ENCODE peak calls at places on chromosomes 11 and 22, in six cellular contexts. J is IMR-90, B is HEK293T, K is A549, Q is HepG2, E is K562. R is an unnamed sample.

GRCh38 chr11:45314900-45315299 is 28.8 kb upstream of the SYT13 start:
- DNase-seq in J (no peak), B (no peak), K (no peak), Q (no peak), E (no peak), R (no peak)

GRCh38 chr22:49963647-49964026 is 3.1 kb downstream of the PIM3 start:
- DNase-seq in J (no peak), B (no peak), K (no peak), Q (no peak), E (no peak), R (no peak)

GRCh38 chr11:45030778-45031177 is 80.1 kb upstream of the TP53I11 start:
- DNase-seq in J (no peak), B (no peak), K (no peak), Q (no peak), E (no peak), R (no peak)

GRCh38 chr11:133951484-133952198 is 5.1 kb downstream of the IGSF9B start:
- DNase-seq in J (peak), B (peak), K (no peak), Q (no peak), E (no peak), R (no peak)

GRCh38 chr11:98185245-98185644 is 835.5 kb upstream of the CNTN5 start:
- DNase-seq in J (no peak), B (no peak), K (no peak), Q (no peak), E (no peak), R (no peak)

GRCh38 chr22:37419916-37420655 is 7.2 kb downstream of the ELFN2 start:
- DNase-seq in J (peak), B (no peak), K (no peak), Q (no peak), E (peak), R (no peak)

GRCh38 chr11:105389952-105390351 is 219.9 kb upstream of the GRIA4 start:
- DNase-seq in J (no peak), B (no peak), K (no peak), Q (no peak), E (no peak), R (no peak)

GRCh38 chr22:37661160-37661924 is 2.8 kb downstream of the PDXP start:
- DNase-seq in J (peak), B (peak), K (no peak), Q (peak), E (peak), R (no peak)

GRCh38 chr11:73950869-73951710 is at the start of gene DNAJB13:
- DNase-seq in J (peak), B (peak), K (peak), Q (peak), E (peak), R (peak)

GRCh38 chr11:131536159-131536558 is 165.7 kb downstream of the NTM start:
- DNase-seq in J (no peak), B (no peak), K (no peak), Q (no peak), E (no peak), R (no peak)

GRCh38 chr22:17471901-17472566 is 91.3 kb upstream of the SLC25A18 start:
- DNase-seq in J (no peak), B (no peak), K (no peak), Q (no peak), E (no peak), R (no peak)

GRCh38 chr22:17980638-17981051 is 43.7 kb downstream of the MICAL3 start:
- DNase-seq in J (peak), B (no peak), K (no peak), Q (no peak), E (peak), R (no peak)

GRCh38 chr22:30947821-30948454 is 20.6 kb downstream of the MORC2 start:
- DNase-seq in J (peak), B (peak), K (peak), Q (peak), E (peak), R (no peak)

GRCh38 chr11:64688534-64688982 is 34.4 kb downstream of the NRXN2 start:
- DNase-seq in J (peak), B (peak), K (peak), Q (peak), E (peak), R (peak)

GRCh38 chr11:102312656-102313055 is 4.6 kb upstream of the BIRC3 start:
- DNase-seq in J (peak), B (no peak), K (no peak), Q (no peak), E (no peak), R (no peak)

GRCh38 chr11:61538636-61538961 is 30.1 kb downstream of the LRRC10B start:
- DNase-seq in J (no peak), B (no peak), K (no peak), Q (peak), E (no peak), R (no peak)

GRCh38 chr11:120391854-120392253 is 55.6 kb downstream of the ARHGEF12 start:
- DNase-seq in J (peak), B (no peak), K (no peak), Q (peak), E (no peak), R (no peak)

GRCh38 chr11:70029115-70029830 is 48.8 kb upstream of the ANO1 start:
- DNase-seq in J (no peak), B (no peak), K (no peak), Q (no peak), E (no peak), R (no peak)

GRCh38 chr11:90134420-90135003 is at the start of gene NAALAD2:
- DNase-seq in J (peak), B (peak), K (peak), Q (peak), E (peak), R (no peak)

GRCh38 chr11:44286268-44286880 is 23.6 kb downstream of the ALX4 start:
- DNase-seq in J (peak), B (peak), K (peak), Q (peak), E (peak), R (peak)

GRCh38 chr11:32333335-32333991 is 101.9 kb downstream of the WT1 start:
- DNase-seq in J (peak), B (no peak), K (peak), Q (no peak), E (no peak), R (no peak)

GRCh38 chr11:96200243-96200642 is 142.8 kb downstream of the MAML2 start:
- DNase-seq in J (peak), B (no peak), K (peak), Q (no peak), E (no peak), R (no peak)

GRCh38 chr22:44359496-44360110 is 46.9 kb upstream of the SHISAL1 start:
- DNase-seq in J (no peak), B (no peak), K (no peak), Q (no peak), E (no peak), R (no peak)

GRCh38 chr11:36657610-36658225 is 59.7 kb upstream of the RAG2 start:
- DNase-seq in J (peak), B (no peak), K (no peak), Q (no peak), E (peak), R (no peak)

GRCh38 chr11:123580557-123581275 is 73.7 kb downstream of the SCN3B start:
- DNase-seq in J (peak), B (peak), K (peak), Q (peak), E (peak), R (no peak)

DNA sequence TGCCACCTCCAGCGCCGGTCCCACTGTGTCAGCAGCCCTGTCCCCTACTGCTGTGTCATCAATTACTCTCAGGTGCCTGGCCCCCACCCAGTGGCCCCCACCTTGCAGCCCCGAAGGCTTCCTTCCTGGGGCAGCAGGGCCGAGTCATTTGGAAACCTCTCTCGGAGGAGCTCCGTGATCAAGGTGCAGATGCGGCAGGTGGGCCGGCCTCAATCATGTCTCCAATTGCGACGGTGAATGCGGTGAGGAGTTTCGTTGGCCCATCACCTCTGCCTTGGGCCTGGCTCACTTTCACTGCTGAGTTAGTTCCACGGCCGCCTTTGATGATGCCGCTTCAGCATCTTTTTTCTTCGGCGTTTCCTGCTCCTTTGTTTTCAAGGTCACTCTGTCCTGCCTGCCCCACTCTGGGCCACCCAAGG is 11.3 kb upstream of the CXCR5 start:
- DNase-seq in J (no peak), B (no peak), K (no peak), Q (no peak), E (no peak), R (no peak)
- TF ChIP-seq BHLHE40 in J (no peak), B (no peak), K (no peak), Q (no peak), E (no peak), R (no peak)

GRCh38 chr11:106391771-106392412 is 314.4 kb downstream of the AASDHPPT start:
- DNase-seq in J (peak), B (no peak), K (no peak), Q (no peak), E (no peak), R (no peak)
- TF ChIP-seq BHLHE40 in J (no peak), B (no peak), K (no peak), Q (no peak), E (no peak), R (no peak)

DNA sequence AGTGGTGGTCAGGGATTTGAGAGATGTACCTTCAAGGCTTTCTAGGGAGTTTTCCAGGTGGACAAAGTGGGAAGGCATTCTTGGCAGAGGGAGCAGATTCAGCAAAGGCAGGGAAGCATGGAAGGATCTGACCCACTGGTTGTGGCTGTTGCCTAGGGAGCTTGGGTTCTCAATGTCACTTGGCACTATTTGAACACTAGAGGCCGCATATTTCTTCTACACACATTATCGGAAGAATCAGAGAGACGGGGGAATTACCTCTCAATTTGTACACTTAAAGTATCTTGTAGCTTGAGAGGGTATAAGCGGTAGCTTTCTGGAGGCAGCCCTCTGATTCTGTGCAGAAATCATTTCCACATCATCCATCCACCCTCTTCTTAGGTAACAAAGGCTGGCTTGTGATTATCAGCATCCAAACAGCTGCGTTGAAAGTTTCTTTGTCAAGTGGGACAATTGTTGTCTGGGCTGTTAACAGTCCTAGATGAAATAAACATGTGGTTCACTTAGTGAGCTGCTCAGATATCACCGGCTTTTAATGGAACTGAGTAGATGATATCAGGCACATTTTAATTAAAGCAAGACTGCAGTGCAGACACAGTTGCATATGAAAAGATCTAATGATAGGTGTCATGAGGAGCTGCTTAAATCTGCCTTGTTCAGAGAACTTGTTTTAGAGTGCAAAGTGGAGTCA is 2.6 kb downstream of the NELL1 start:
- DNase-seq in J (no peak), B (peak), K (peak), Q (peak), E (peak), R (no peak)
- TF ChIP-seq BHLHE40 in J (no peak), B (no peak), K (no peak), Q (no peak), E (no peak), R (no peak)

DNA sequence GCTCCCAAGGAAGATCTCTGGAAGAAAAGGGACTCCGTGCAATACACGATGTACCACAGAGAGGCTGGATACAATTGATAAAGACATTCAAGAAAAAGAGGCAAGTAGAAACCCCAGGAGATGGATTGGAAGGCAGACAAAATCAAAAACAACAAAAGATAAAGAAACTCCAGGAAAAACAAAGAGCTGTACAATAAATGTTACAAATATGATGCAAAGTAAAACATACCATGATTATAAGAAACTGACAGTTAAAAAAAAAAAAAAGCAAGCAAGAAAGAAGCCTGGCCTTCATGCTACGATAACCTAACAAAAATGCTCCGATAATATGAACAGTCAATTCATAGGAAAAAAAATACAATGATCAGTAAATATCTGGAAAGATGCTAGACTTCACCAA is 10.5 kb upstream of the SIGIRR start:
- DNase-seq in J (no peak), B (no peak), K (no peak), Q (no peak), E (no peak), R (no peak)
- TF ChIP-seq BHLHE40 in J (no peak), B (no peak), K (no peak), Q (no peak), E (no peak), R (no peak)

DNA sequence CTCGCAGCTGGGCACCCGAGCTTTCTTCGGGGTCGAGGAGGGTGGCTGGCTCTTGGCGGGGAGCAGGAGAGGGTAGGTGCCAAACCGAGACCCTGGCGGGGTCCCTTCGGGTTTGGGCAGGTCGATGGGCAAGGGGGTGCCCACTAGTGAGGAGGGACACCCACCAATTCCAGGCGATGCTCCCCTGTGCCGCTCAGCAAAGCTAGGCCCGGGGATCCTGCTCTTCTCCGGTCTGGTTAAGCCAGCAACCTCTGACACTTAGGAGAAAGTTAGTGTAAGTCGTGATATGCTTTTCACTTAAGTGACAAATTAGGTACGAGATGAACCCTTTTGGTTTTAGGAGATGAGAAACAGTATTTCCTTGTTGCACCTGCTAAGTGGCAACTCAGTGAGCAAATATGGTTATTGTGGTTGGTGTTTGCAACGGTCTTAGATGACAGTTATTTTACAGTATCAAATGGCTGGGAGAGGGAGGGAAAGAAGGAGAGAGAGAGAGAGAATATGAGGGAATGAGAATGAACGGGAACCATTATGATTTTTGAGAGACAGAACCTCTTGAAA is 565 bp downstream of the NUCB2 start:
- DNase-seq in J (peak), B (no peak), K (peak), Q (no peak), E (peak), R (no peak)
- TF ChIP-seq BHLHE40 in J (no peak), B (no peak), K (no peak), Q (no peak), E (no peak), R (no peak)

GRCh38 chr22:46006379-46007002 is 29.5 kb upstream of the WNT7B start:
- DNase-seq in J (peak), B (peak), K (peak), Q (peak), E (peak), R (no peak)
- TF ChIP-seq BHLHE40 in J (no peak), B (no peak), K (no peak), Q (no peak), E (no peak), R (peak)

DNA sequence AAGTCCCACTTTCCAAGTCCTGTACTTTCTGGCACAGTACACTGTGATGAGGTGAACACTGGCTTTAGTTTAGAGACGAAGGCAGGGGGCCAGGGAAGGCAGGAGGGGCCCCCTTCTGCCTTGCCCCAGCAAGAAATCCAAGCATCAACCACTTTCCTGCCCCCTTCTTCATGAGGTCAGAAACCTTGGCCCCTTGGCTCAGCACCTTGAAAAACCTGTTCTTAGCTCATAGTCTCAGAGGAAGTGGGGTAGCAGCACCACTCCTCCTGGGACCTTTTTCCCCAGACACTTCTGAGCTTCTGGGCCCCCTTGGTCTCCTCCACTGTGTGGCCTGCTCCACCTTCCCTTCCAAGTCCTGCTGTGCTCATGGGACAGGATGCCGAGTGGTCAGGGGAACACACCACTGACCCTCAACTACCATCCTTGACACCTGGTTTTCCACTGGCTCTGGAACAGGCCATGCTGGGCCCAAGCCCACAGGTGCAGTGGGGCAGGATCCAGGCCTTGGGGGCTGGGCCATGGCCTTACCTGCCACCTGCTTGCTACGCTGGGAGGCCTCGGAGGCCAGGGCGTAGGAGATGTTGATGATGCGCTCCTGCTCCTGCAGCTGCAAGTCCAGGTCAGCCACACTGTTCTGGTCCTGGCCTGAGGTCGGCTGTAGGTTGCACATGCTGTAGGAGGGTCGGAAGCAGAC is 43.9 kb downstream of the C11orf58 start:
- DNase-seq in J (no peak), B (no peak), K (no peak), Q (no peak), E (no peak), R (no peak)
- TF ChIP-seq BHLHE40 in J (no peak), B (no peak), K (no peak), Q (no peak), E (no peak), R (no peak)

R was measured in GM12878.